ENCODE peak calls at places on chromosomes 7 and 10, in seven cellular contexts. One of them, this sample, is unnamed.

GRCh38 chr7:71972513-71972912 is 439.6 kb downstream of the CALN1 start:
- DNase-seq in activated naive CD8-positive, alpha-beta T cell treated with anti-CD3 and anti-CD28 coated beads, Interleukin-2, amount 50 U/mL, for 24 hours: no peak
- DNase-seq in anterior cingulate cortex: no peak
- DNase-seq in CD4-positive, alpha-beta T cell: no peak
- DNase-seq in mesothelial cell of epicardium: no peak
- DNase-seq in stimulated activated CD8-positive, alpha-beta memory T cell treated with anti-CD3 and anti-CD28 coated beads, Interleukin-12 subunit alpha, Interleukin-12 subunit beta, amount 100 ng/mL, for 1 hour: no peak
- DNase-seq in foreskin fibroblast: no peak
- DNase-seq in this sample: no peak

GRCh38 chr7:22563115-22563514 is 63.1 kb upstream of the STEAP1B start:
- DNase-seq in stimulated activated CD8-positive, alpha-beta memory T cell treated with anti-CD3 and anti-CD28 coated beads, Interleukin-12 subunit alpha, Interleukin-12 subunit beta, amount 100 ng/mL, for 1 hour: no peak
- DNase-seq in activated naive CD8-positive, alpha-beta T cell treated with anti-CD3 and anti-CD28 coated beads, Interleukin-2, amount 50 U/mL, for 24 hours: no peak
- DNase-seq in mesothelial cell of epicardium: no peak
- DNase-seq in anterior cingulate cortex: no peak
- DNase-seq in CD4-positive, alpha-beta T cell: no peak
- DNase-seq in foreskin fibroblast: no peak
- DNase-seq in this sample: no peak

GRCh38 chr7:150372271-150373048 is 3.8 kb downstream of the REPIN1 start:
- DNase-seq in foreskin fibroblast: no peak
- DNase-seq in anterior cingulate cortex: no peak
- DNase-seq in mesothelial cell of epicardium: no peak
- DNase-seq in stimulated activated CD8-positive, alpha-beta memory T cell treated with anti-CD3 and anti-CD28 coated beads, Interleukin-12 subunit alpha, Interleukin-12 subunit beta, amount 100 ng/mL, for 1 hour: no peak
- DNase-seq in CD4-positive, alpha-beta T cell: no peak
- DNase-seq in activated naive CD8-positive, alpha-beta T cell treated with anti-CD3 and anti-CD28 coated beads, Interleukin-2, amount 50 U/mL, for 24 hours: no peak
- DNase-seq in this sample: no peak

GRCh38 chr10:123134915-123135414 is 805 bp upstream of the HMX3 start:
- DNase-seq in stimulated activated CD8-positive, alpha-beta memory T cell treated with anti-CD3 and anti-CD28 coated beads, Interleukin-12 subunit alpha, Interleukin-12 subunit beta, amount 100 ng/mL, for 1 hour: no peak
- DNase-seq in foreskin fibroblast: no peak
- DNase-seq in mesothelial cell of epicardium: no peak
- DNase-seq in CD4-positive, alpha-beta T cell: no peak
- DNase-seq in activated naive CD8-positive, alpha-beta T cell treated with anti-CD3 and anti-CD28 coated beads, Interleukin-2, amount 50 U/mL, for 24 hours: no peak
- DNase-seq in anterior cingulate cortex: no peak
- DNase-seq in this sample: no peak

GRCh38 chr7:123004931-123005330 is 9.4 kb upstream of the TAS2R16 start:
- DNase-seq in CD4-positive, alpha-beta T cell: no peak
- DNase-seq in stimulated activated CD8-positive, alpha-beta memory T cell treated with anti-CD3 and anti-CD28 coated beads, Interleukin-12 subunit alpha, Interleukin-12 subunit beta, amount 100 ng/mL, for 1 hour: no peak
- DNase-seq in anterior cingulate cortex: no peak
- DNase-seq in mesothelial cell of epicardium: no peak
- DNase-seq in foreskin fibroblast: no peak
- DNase-seq in activated naive CD8-positive, alpha-beta T cell treated with anti-CD3 and anti-CD28 coated beads, Interleukin-2, amount 50 U/mL, for 24 hours: no peak
- DNase-seq in this sample: no peak

GRCh38 chr10:108562105-108562504 is 1361.2 kb downstream of the XPNPEP1 start:
- DNase-seq in foreskin fibroblast: no peak
- DNase-seq in stimulated activated CD8-positive, alpha-beta memory T cell treated with anti-CD3 and anti-CD28 coated beads, Interleukin-12 subunit alpha, Interleukin-12 subunit beta, amount 100 ng/mL, for 1 hour: no peak
- DNase-seq in mesothelial cell of epicardium: no peak
- DNase-seq in CD4-positive, alpha-beta T cell: no peak
- DNase-seq in anterior cingulate cortex: no peak
- DNase-seq in activated naive CD8-positive, alpha-beta T cell treated with anti-CD3 and anti-CD28 coated beads, Interleukin-2, amount 50 U/mL, for 24 hours: no peak
- DNase-seq in this sample: no peak

GRCh38 chr10:83925133-83925532 is 214.2 kb upstream of the GHITM start:
- DNase-seq in stimulated activated CD8-positive, alpha-beta memory T cell treated with anti-CD3 and anti-CD28 coated beads, Interleukin-12 subunit alpha, Interleukin-12 subunit beta, amount 100 ng/mL, for 1 hour: no peak
- DNase-seq in mesothelial cell of epicardium: no peak
- DNase-seq in foreskin fibroblast: no peak
- DNase-seq in activated naive CD8-positive, alpha-beta T cell treated with anti-CD3 and anti-CD28 coated beads, Interleukin-2, amount 50 U/mL, for 24 hours: no peak
- DNase-seq in CD4-positive, alpha-beta T cell: no peak
- DNase-seq in anterior cingulate cortex: no peak
- DNase-seq in this sample: no peak

GRCh38 chr10:8023851-8024250 is 30.6 kb upstream of the GATA3 start:
- DNase-seq in stimulated activated CD8-positive, alpha-beta memory T cell treated with anti-CD3 and anti-CD28 coated beads, Interleukin-12 subunit alpha, Interleukin-12 subunit beta, amount 100 ng/mL, for 1 hour: no peak
- DNase-seq in CD4-positive, alpha-beta T cell: no peak
- DNase-seq in anterior cingulate cortex: no peak
- DNase-seq in foreskin fibroblast: no peak
- DNase-seq in activated naive CD8-positive, alpha-beta T cell treated with anti-CD3 and anti-CD28 coated beads, Interleukin-2, amount 50 U/mL, for 24 hours: no peak
- DNase-seq in mesothelial cell of epicardium: no peak
- DNase-seq in this sample: no peak

GRCh38 chr10:100022403-100022802 is 12.7 kb upstream of the DNMBP start:
- DNase-seq in stimulated activated CD8-positive, alpha-beta memory T cell treated with anti-CD3 and anti-CD28 coated beads, Interleukin-12 subunit alpha, Interleukin-12 subunit beta, amount 100 ng/mL, for 1 hour: no peak
- DNase-seq in mesothelial cell of epicardium: no peak
- DNase-seq in activated naive CD8-positive, alpha-beta T cell treated with anti-CD3 and anti-CD28 coated beads, Interleukin-2, amount 50 U/mL, for 24 hours: no peak
- DNase-seq in anterior cingulate cortex: no peak
- DNase-seq in CD4-positive, alpha-beta T cell: no peak
- DNase-seq in foreskin fibroblast: peak
- DNase-seq in this sample: no peak

GRCh38 chr7:134085315-134085714 is 41.8 kb upstream of the LRGUK start:
- DNase-seq in mesothelial cell of epicardium: no peak
- DNase-seq in foreskin fibroblast: no peak
- DNase-seq in anterior cingulate cortex: no peak
- DNase-seq in stimulated activated CD8-positive, alpha-beta memory T cell treated with anti-CD3 and anti-CD28 coated beads, Interleukin-12 subunit alpha, Interleukin-12 subunit beta, amount 100 ng/mL, for 1 hour: no peak
- DNase-seq in activated naive CD8-positive, alpha-beta T cell treated with anti-CD3 and anti-CD28 coated beads, Interleukin-2, amount 50 U/mL, for 24 hours: no peak
- DNase-seq in CD4-positive, alpha-beta T cell: no peak
- DNase-seq in this sample: no peak

GRCh38 chr7:40015790-40016296 is 65.8 kb downstream of the CDK13 start:
- DNase-seq in foreskin fibroblast: peak
- DNase-seq in CD4-positive, alpha-beta T cell: no peak
- DNase-seq in activated naive CD8-positive, alpha-beta T cell treated with anti-CD3 and anti-CD28 coated beads, Interleukin-2, amount 50 U/mL, for 24 hours: no peak
- DNase-seq in stimulated activated CD8-positive, alpha-beta memory T cell treated with anti-CD3 and anti-CD28 coated beads, Interleukin-12 subunit alpha, Interleukin-12 subunit beta, amount 100 ng/mL, for 1 hour: no peak
- DNase-seq in mesothelial cell of epicardium: no peak
- DNase-seq in anterior cingulate cortex: peak
- DNase-seq in this sample: no peak

GRCh38 chr7:100400656-100401055 is 27.4 kb downstream of the PILRA start:
- DNase-seq in activated naive CD8-positive, alpha-beta T cell treated with anti-CD3 and anti-CD28 coated beads, Interleukin-2, amount 50 U/mL, for 24 hours: peak
- DNase-seq in anterior cingulate cortex: no peak
- DNase-seq in mesothelial cell of epicardium: no peak
- DNase-seq in foreskin fibroblast: peak
- DNase-seq in stimulated activated CD8-positive, alpha-beta memory T cell treated with anti-CD3 and anti-CD28 coated beads, Interleukin-12 subunit alpha, Interleukin-12 subunit beta, amount 100 ng/mL, for 1 hour: no peak
- DNase-seq in CD4-positive, alpha-beta T cell: no peak
- DNase-seq in this sample: no peak

GRCh38 chr7:40709077-40709964 is 574.5 kb downstream of the SUGCT start:
- DNase-seq in foreskin fibroblast: peak
- DNase-seq in anterior cingulate cortex: no peak
- DNase-seq in activated naive CD8-positive, alpha-beta T cell treated with anti-CD3 and anti-CD28 coated beads, Interleukin-2, amount 50 U/mL, for 24 hours: no peak
- DNase-seq in mesothelial cell of epicardium: no peak
- DNase-seq in stimulated activated CD8-positive, alpha-beta memory T cell treated with anti-CD3 and anti-CD28 coated beads, Interleukin-12 subunit alpha, Interleukin-12 subunit beta, amount 100 ng/mL, for 1 hour: no peak
- DNase-seq in CD4-positive, alpha-beta T cell: no peak
- DNase-seq in this sample: no peak

GRCh38 chr7:111400088-111400487 is 162.2 kb downstream of the IMMP2L start:
- DNase-seq in foreskin fibroblast: no peak
- DNase-seq in mesothelial cell of epicardium: no peak
- DNase-seq in stimulated activated CD8-positive, alpha-beta memory T cell treated with anti-CD3 and anti-CD28 coated beads, Interleukin-12 subunit alpha, Interleukin-12 subunit beta, amount 100 ng/mL, for 1 hour: no peak
- DNase-seq in activated naive CD8-positive, alpha-beta T cell treated with anti-CD3 and anti-CD28 coated beads, Interleukin-2, amount 50 U/mL, for 24 hours: no peak
- DNase-seq in anterior cingulate cortex: no peak
- DNase-seq in CD4-positive, alpha-beta T cell: no peak
- DNase-seq in this sample: no peak

GRCh38 chr7:73329861-73330581 is 2.1 kb downstream of the FKBP6 start:
- DNase-seq in foreskin fibroblast: peak
- DNase-seq in mesothelial cell of epicardium: no peak
- DNase-seq in CD4-positive, alpha-beta T cell: no peak
- DNase-seq in activated naive CD8-positive, alpha-beta T cell treated with anti-CD3 and anti-CD28 coated beads, Interleukin-2, amount 50 U/mL, for 24 hours: no peak
- DNase-seq in stimulated activated CD8-positive, alpha-beta memory T cell treated with anti-CD3 and anti-CD28 coated beads, Interleukin-12 subunit alpha, Interleukin-12 subunit beta, amount 100 ng/mL, for 1 hour: no peak
- DNase-seq in anterior cingulate cortex: peak
- DNase-seq in this sample: no peak

GRCh38 chr10:49398000-49398861 is 2.3 kb upstream of the DRGX start:
- DNase-seq in activated naive CD8-positive, alpha-beta T cell treated with anti-CD3 and anti-CD28 coated beads, Interleukin-2, amount 50 U/mL, for 24 hours: peak
- DNase-seq in foreskin fibroblast: peak
- DNase-seq in anterior cingulate cortex: no peak
- DNase-seq in stimulated activated CD8-positive, alpha-beta memory T cell treated with anti-CD3 and anti-CD28 coated beads, Interleukin-12 subunit alpha, Interleukin-12 subunit beta, amount 100 ng/mL, for 1 hour: peak
- DNase-seq in mesothelial cell of epicardium: peak
- DNase-seq in CD4-positive, alpha-beta T cell: peak
- DNase-seq in this sample: peak

GRCh38 chr7:131166066-131166465 is 161.6 kb upstream of the MKLN1 start:
- DNase-seq in activated naive CD8-positive, alpha-beta T cell treated with anti-CD3 and anti-CD28 coated beads, Interleukin-2, amount 50 U/mL, for 24 hours: no peak
- DNase-seq in mesothelial cell of epicardium: no peak
- DNase-seq in foreskin fibroblast: peak
- DNase-seq in anterior cingulate cortex: no peak
- DNase-seq in CD4-positive, alpha-beta T cell: no peak
- DNase-seq in stimulated activated CD8-positive, alpha-beta memory T cell treated with anti-CD3 and anti-CD28 coated beads, Interleukin-12 subunit alpha, Interleukin-12 subunit beta, amount 100 ng/mL, for 1 hour: no peak
- DNase-seq in this sample: no peak

GRCh38 chr7:157627646-157628045 is 290.8 kb downstream of the DNAJB6 start:
- DNase-seq in CD4-positive, alpha-beta T cell: no peak
- DNase-seq in foreskin fibroblast: no peak
- DNase-seq in mesothelial cell of epicardium: no peak
- DNase-seq in anterior cingulate cortex: no peak
- DNase-seq in stimulated activated CD8-positive, alpha-beta memory T cell treated with anti-CD3 and anti-CD28 coated beads, Interleukin-12 subunit alpha, Interleukin-12 subunit beta, amount 100 ng/mL, for 1 hour: no peak
- DNase-seq in activated naive CD8-positive, alpha-beta T cell treated with anti-CD3 and anti-CD28 coated beads, Interleukin-2, amount 50 U/mL, for 24 hours: no peak
- DNase-seq in this sample: no peak

GRCh38 chr7:11221931-11222330 is 248.3 kb downstream of the PHF14 start:
- DNase-seq in anterior cingulate cortex: no peak
- DNase-seq in stimulated activated CD8-positive, alpha-beta memory T cell treated with anti-CD3 and anti-CD28 coated beads, Interleukin-12 subunit alpha, Interleukin-12 subunit beta, amount 100 ng/mL, for 1 hour: no peak
- DNase-seq in mesothelial cell of epicardium: no peak
- DNase-seq in activated naive CD8-positive, alpha-beta T cell treated with anti-CD3 and anti-CD28 coated beads, Interleukin-2, amount 50 U/mL, for 24 hours: no peak
- DNase-seq in foreskin fibroblast: no peak
- DNase-seq in CD4-positive, alpha-beta T cell: no peak
- DNase-seq in this sample: no peak

GRCh38 chr7:96786998-96787395 is 77.4 kb upstream of the SEM1 start:
- DNase-seq in mesothelial cell of epicardium: no peak
- DNase-seq in stimulated activated CD8-positive, alpha-beta memory T cell treated with anti-CD3 and anti-CD28 coated beads, Interleukin-12 subunit alpha, Interleukin-12 subunit beta, amount 100 ng/mL, for 1 hour: no peak
- DNase-seq in foreskin fibroblast: no peak
- DNase-seq in anterior cingulate cortex: no peak
- DNase-seq in activated naive CD8-positive, alpha-beta T cell treated with anti-CD3 and anti-CD28 coated beads, Interleukin-2, amount 50 U/mL, for 24 hours: no peak
- DNase-seq in CD4-positive, alpha-beta T cell: no peak
- DNase-seq in this sample: no peak

GRCh38 chr10:97543025-97543546 is 29.5 kb upstream of the ANKRD2 start:
- DNase-seq in anterior cingulate cortex: peak
- DNase-seq in CD4-positive, alpha-beta T cell: no peak
- DNase-seq in foreskin fibroblast: peak
- DNase-seq in stimulated activated CD8-positive, alpha-beta memory T cell treated with anti-CD3 and anti-CD28 coated beads, Interleukin-12 subunit alpha, Interleukin-12 subunit beta, amount 100 ng/mL, for 1 hour: no peak
- DNase-seq in activated naive CD8-positive, alpha-beta T cell treated with anti-CD3 and anti-CD28 coated beads, Interleukin-2, amount 50 U/mL, for 24 hours: peak
- DNase-seq in mesothelial cell of epicardium: no peak
- DNase-seq in this sample: no peak

GRCh38 chr7:101676062-101676461 is 47.0 kb upstream of the MYL10 start:
- DNase-seq in stimulated activated CD8-positive, alpha-beta memory T cell treated with anti-CD3 and anti-CD28 coated beads, Interleukin-12 subunit alpha, Interleukin-12 subunit beta, amount 100 ng/mL, for 1 hour: no peak
- DNase-seq in CD4-positive, alpha-beta T cell: no peak
- DNase-seq in anterior cingulate cortex: no peak
- DNase-seq in foreskin fibroblast: no peak
- DNase-seq in mesothelial cell of epicardium: no peak
- DNase-seq in activated naive CD8-positive, alpha-beta T cell treated with anti-CD3 and anti-CD28 coated beads, Interleukin-2, amount 50 U/mL, for 24 hours: no peak
- DNase-seq in this sample: no peak

GRCh38 chr7:6443372-6443941 is 4.3 kb downstream of the DAGLB start:
- DNase-seq in stimulated activated CD8-positive, alpha-beta memory T cell treated with anti-CD3 and anti-CD28 coated beads, Interleukin-12 subunit alpha, Interleukin-12 subunit beta, amount 100 ng/mL, for 1 hour: no peak
- DNase-seq in activated naive CD8-positive, alpha-beta T cell treated with anti-CD3 and anti-CD28 coated beads, Interleukin-2, amount 50 U/mL, for 24 hours: no peak
- DNase-seq in foreskin fibroblast: peak
- DNase-seq in mesothelial cell of epicardium: no peak
- DNase-seq in anterior cingulate cortex: no peak
- DNase-seq in CD4-positive, alpha-beta T cell: no peak
- DNase-seq in this sample: no peak

This sample was measured in effector memory CD8-positive, alpha-beta T cell.